ENCODE peak calls at places on chromosomes 5 and 9, in eight cellular contexts. One of them, this sample, is unnamed.

GRCh38 chr5:169740435-169740834 is 103.4 kb downstream of the DOCK2 start:
- DNase-seq in NCI-H345: no peak
- DNase-seq in astrocyte of the spinal cord: no peak
- DNase-seq in heart left ventricle: no peak
- DNase-seq in left lung: no peak
- DNase-seq in AG09309: no peak
- DNase-seq in Right ventricle myocardium inferior: no peak
- DNase-seq in AG04450: no peak
- DNase-seq in this sample: no peak

GRCh38 chr5:10036136-10036535 is 213.6 kb downstream of the ATPSCKMT start:
- DNase-seq in NCI-H345: no peak
- DNase-seq in astrocyte of the spinal cord: no peak
- DNase-seq in heart left ventricle: no peak
- DNase-seq in left lung: no peak
- DNase-seq in AG09309: no peak
- DNase-seq in Right ventricle myocardium inferior: no peak
- DNase-seq in AG04450: no peak
- DNase-seq in this sample: no peak

GRCh38 chr9:135888766-135889394 is 18.5 kb downstream of the CAMSAP1 start:
- DNase-seq in NCI-H345: peak; percentile 59
- DNase-seq in astrocyte of the spinal cord: no peak
- DNase-seq in heart left ventricle: no peak
- DNase-seq in left lung: no peak
- DNase-seq in AG09309: no peak
- DNase-seq in Right ventricle myocardium inferior: no peak
- DNase-seq in AG04450: no peak
- DNase-seq in this sample: no peak

GRCh38 chr5:96691503-96692303 is 29.5 kb downstream of the CAST start:
- DNase-seq in NCI-H345: no peak
- DNase-seq in astrocyte of the spinal cord: no peak
- DNase-seq in heart left ventricle: no peak
- DNase-seq in left lung: no peak
- DNase-seq in AG09309: peak; percentile 70
- DNase-seq in Right ventricle myocardium inferior: no peak
- DNase-seq in AG04450: no peak
- DNase-seq in this sample: no peak

GRCh38 chr5:122500245-122501086 is 188.4 kb downstream of the SNCAIP start:
- DNase-seq in NCI-H345: no peak
- DNase-seq in astrocyte of the spinal cord: peak; percentile 60
- DNase-seq in heart left ventricle: peak; percentile 27
- DNase-seq in left lung: no peak
- DNase-seq in AG09309: peak; percentile 24
- DNase-seq in Right ventricle myocardium inferior: no peak
- DNase-seq in AG04450: peak; percentile 24
- DNase-seq in this sample: no peak

GRCh38 chr5:172672696-172673095 is 31.6 kb downstream of the NEURL1B start:
- DNase-seq in NCI-H345: no peak
- DNase-seq in astrocyte of the spinal cord: no peak
- DNase-seq in heart left ventricle: no peak
- DNase-seq in left lung: no peak
- DNase-seq in AG09309: no peak
- DNase-seq in Right ventricle myocardium inferior: no peak
- DNase-seq in AG04450: no peak
- DNase-seq in this sample: no peak

GRCh38 chr5:127562252-127562651 is 44.8 kb downstream of the PRRC1 start:
- DNase-seq in NCI-H345: no peak
- DNase-seq in astrocyte of the spinal cord: no peak
- DNase-seq in heart left ventricle: no peak
- DNase-seq in left lung: no peak
- DNase-seq in AG09309: no peak
- DNase-seq in Right ventricle myocardium inferior: no peak
- DNase-seq in AG04450: no peak
- DNase-seq in this sample: no peak

GRCh38 chr5:136000937-136001336 is 27.9 kb upstream of the TGFBI start:
- DNase-seq in NCI-H345: no peak
- DNase-seq in astrocyte of the spinal cord: no peak
- DNase-seq in heart left ventricle: no peak
- DNase-seq in left lung: no peak
- DNase-seq in AG09309: no peak
- DNase-seq in Right ventricle myocardium inferior: no peak
- DNase-seq in AG04450: no peak
- DNase-seq in this sample: no peak

GRCh38 chr9:129139993-129140396 is 28.8 kb downstream of the PTPA start:
- DNase-seq in NCI-H345: peak; percentile 96
- DNase-seq in astrocyte of the spinal cord: peak; percentile 100
- DNase-seq in heart left ventricle: peak; percentile 98
- DNase-seq in left lung: no peak
- DNase-seq in AG09309: peak; percentile 99
- DNase-seq in Right ventricle myocardium inferior: peak; percentile 93
- DNase-seq in AG04450: peak; percentile 99
- DNase-seq in this sample: peak; percentile 85

GRCh38 chr9:74125916-74126315 is 371.2 kb upstream of the RORB start:
- DNase-seq in NCI-H345: no peak
- DNase-seq in astrocyte of the spinal cord: peak; percentile 15
- DNase-seq in heart left ventricle: no peak
- DNase-seq in left lung: no peak
- DNase-seq in AG09309: no peak
- DNase-seq in Right ventricle myocardium inferior: no peak
- DNase-seq in AG04450: no peak
- DNase-seq in this sample: no peak

GRCh38 chr5:66864240-66864884 is 268.2 kb downstream of the MAST4 start:
- DNase-seq in NCI-H345: no peak
- DNase-seq in astrocyte of the spinal cord: peak; percentile 46
- DNase-seq in heart left ventricle: no peak
- DNase-seq in left lung: no peak
- DNase-seq in AG09309: peak; percentile 14
- DNase-seq in Right ventricle myocardium inferior: peak; percentile 45
- DNase-seq in AG04450: no peak
- DNase-seq in this sample: no peak

GRCh38 chr5:127801751-127802476 is 98.7 kb downstream of the CCDC192 start:
- DNase-seq in NCI-H345: no peak
- DNase-seq in astrocyte of the spinal cord: peak; percentile 54
- DNase-seq in heart left ventricle: no peak
- DNase-seq in left lung: no peak
- DNase-seq in AG09309: no peak
- DNase-seq in Right ventricle myocardium inferior: no peak
- DNase-seq in AG04450: no peak
- DNase-seq in this sample: no peak

This sample was measured in GM06990.